ENCODE peak calls at places on chromosomes 13 and 19, in six cellular contexts. B, E, G, F, L and H are unnamed samples.

GRCh38 chr13:46359731-46360130 is 27.3 kb downstream of the RUBCNL start:
- ATAC-seq in B (peak; percentile 64), E (no peak), G (no peak), F (no peak), L (no peak), H (no peak)

GRCh38 chr19:8413593-8413923 is 453 bp downstream of the MARCHF2 start:
- ATAC-seq in B (no peak), E (peak; percentile 45), G (no peak), F (no peak), L (no peak), H (no peak)

GRCh38 chr19:41302624-41303351 is 7.2 kb upstream of the CCDC97 start:
- ATAC-seq in B (no peak), E (no peak), G (no peak), F (no peak), L (peak; percentile 65), H (no peak)

GRCh38 chr13:106680796-106681482 is 113.0 kb upstream of the ARGLU1 start:
- ATAC-seq in B (no peak), E (no peak), G (no peak), F (no peak), L (no peak), H (no peak)

GRCh38 chr19:10936661-10937084 is 8.1 kb downstream of the TIMM29 start:
- ATAC-seq in B (peak; percentile 85), E (peak; percentile 84), G (peak; percentile 77), F (peak; percentile 83), L (peak; percentile 90), H (peak; percentile 75)

GRCh38 chr13:40422588-40423235 is 243.7 kb downstream of the FOXO1 start:
- ATAC-seq in B (no peak), E (no peak), G (no peak), F (no peak), L (peak; percentile 12), H (no peak)

GRCh38 chr13:98300956-98301641 is 124.0 kb upstream of the RNF113B start:
- ATAC-seq in B (no peak), E (no peak), G (peak; percentile 90), F (no peak), L (no peak), H (peak; percentile 41)

GRCh38 chr19:40613669-40614594 is 12.8 kb downstream of the LTBP4 start:
- ATAC-seq in B (peak; percentile 70), E (peak; percentile 54), G (peak; percentile 50), F (peak; percentile 81), L (peak; percentile 78), H (peak; percentile 65)

GRCh38 chr13:113176292-113176691 is 17.8 kb downstream of the PROZ start:
- ATAC-seq in B (peak; percentile 67), E (peak; percentile 58), G (no peak), F (no peak), L (no peak), H (no peak)

GRCh38 chr13:43434185-43434584 is 352.6 kb downstream of the ENOX1 start:
- ATAC-seq in B (peak; percentile 44), E (no peak), G (no peak), F (no peak), L (no peak), H (no peak)

GRCh38 chr19:5990289-5990797 is 12.4 kb upstream of the RANBP3 start:
- ATAC-seq in B (peak; percentile 39), E (peak; percentile 84), G (no peak), F (peak; percentile 80), L (no peak), H (peak; percentile 38)

GRCh38 chr13:36834299-36834698 is 15.3 kb downstream of the RFXAP start:
- ATAC-seq in B (no peak), E (no peak), G (no peak), F (no peak), L (no peak), H (no peak)

GRCh38 chr19:10682397-10683063 is 18.7 kb upstream of the QTRT1 start:
- ATAC-seq in B (no peak), E (no peak), G (no peak), F (no peak), L (no peak), H (no peak)

GRCh38 chr13:98879965-98880364 is 97.9 kb downstream of the DOCK9 start:
- ATAC-seq in B (no peak), E (no peak), G (no peak), F (no peak), L (no peak), H (no peak)

GRCh38 chr19:10278935-10279334 is 7.8 kb upstream of the ICAM4 start:
- ATAC-seq in B (no peak), E (no peak), G (no peak), F (no peak), L (no peak), H (no peak)

GRCh38 chr13:67229438-67230242 is 496 bp downstream of the PCDH9 start:
- ATAC-seq in B (peak; percentile 6), E (peak; percentile 20), G (no peak), F (no peak), L (peak; percentile 6), H (peak; percentile 1)

DNA sequence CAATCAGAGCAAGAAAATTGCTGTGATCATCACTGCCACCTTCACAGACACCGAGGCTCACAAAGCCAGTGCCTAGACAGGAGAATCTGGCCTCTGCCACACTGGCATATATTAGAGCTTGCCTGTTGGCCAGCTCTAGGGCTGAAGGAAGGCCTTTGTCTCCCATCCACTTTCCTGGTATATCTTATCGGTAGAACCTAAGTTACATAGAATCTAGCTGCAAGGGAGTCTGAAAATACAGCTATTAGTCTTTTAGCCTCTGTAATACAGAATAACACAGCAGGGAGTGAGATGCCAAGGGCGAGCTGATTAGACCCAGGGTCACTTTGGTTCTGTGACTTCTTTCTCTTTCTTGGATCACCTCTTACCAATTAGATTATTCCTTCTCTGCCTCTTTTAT is 154.9 kb upstream of the KL start:
- ATAC-seq in B (no peak), E (no peak), G (no peak), F (no peak), L (no peak), H (no peak)
- H3K27ac ChIP-seq in B (no peak overlapping the region), E (no peak overlapping the region), G (no peak overlapping the region), F (no peak overlapping the region), L (no peak overlapping the region), H (no peak overlapping the region)

GRCh38 chr19:42655748-42656147 is 61.0 kb upstream of the CEACAM8 start:
- ATAC-seq in B (no peak), E (no peak), G (no peak), F (no peak), L (no peak), H (no peak)

GRCh38 chr19:42652021-42652420 is 57.3 kb upstream of the CEACAM8 start:
- ATAC-seq in B (no peak), E (no peak), G (no peak), F (no peak), L (no peak), H (no peak)

GRCh38 chr19:42658148-42658547 is 63.4 kb upstream of the CEACAM8 start:
- ATAC-seq in B (no peak), E (no peak), G (no peak), F (no peak), L (no peak), H (no peak)

GRCh38 chr19:42657551-42657950 is 62.8 kb upstream of the CEACAM8 start:
- ATAC-seq in B (no peak), E (no peak), G (no peak), F (no peak), L (no peak), H (no peak)

DNA sequence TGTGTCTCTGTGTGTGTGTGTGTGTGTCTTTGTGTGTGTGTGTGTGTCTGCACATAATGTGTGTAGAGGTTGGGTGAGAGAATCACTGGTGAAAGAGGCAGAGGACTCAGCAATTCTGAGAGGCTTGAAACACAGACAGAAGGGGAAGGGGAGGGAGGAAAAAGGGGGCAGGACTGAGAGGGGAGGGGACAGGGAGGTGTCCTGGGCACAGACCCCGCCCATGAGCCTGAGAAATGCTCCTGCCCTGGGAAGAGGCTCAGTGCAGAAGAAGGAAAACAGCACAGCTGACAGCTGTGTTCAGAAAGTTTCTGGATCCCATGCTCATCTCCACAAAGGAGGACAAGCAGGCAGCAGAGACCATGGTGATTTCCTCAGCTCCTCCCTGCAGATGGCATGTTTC is 59.1 kb upstream of the CEACAM8 start:
- ATAC-seq in B (no peak), E (no peak), G (no peak), F (peak; percentile 67), L (no peak), H (no peak)
- TF ChIP-seq EP300 in B (no peak), E (no peak), G (no peak), F (no peak), L (no peak), H (no peak)

DNA sequence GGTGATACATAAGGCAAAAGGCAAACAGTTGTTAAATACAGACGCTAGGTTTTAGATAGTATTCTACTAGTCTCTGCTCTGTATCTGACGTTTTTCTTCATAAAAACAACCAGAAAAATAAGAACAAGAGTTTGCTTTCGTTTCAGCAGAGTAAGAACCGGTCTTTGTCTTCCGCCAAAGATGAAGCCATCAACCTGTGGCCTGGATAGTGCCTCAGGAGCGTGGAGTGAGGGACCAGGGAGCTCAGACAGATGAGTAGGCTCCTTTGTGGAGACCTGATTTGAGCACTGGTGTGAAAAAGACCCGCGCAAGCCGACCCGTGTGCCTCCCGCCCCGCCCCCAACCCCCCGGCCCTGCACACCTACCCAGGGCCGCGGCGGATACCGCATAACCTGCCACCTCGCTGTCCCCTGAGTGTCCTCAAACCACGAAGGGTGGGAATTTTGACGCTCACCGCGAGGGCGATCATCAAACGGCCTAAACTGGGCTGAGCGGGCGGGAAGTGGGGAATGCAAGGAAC is 969 bp upstream of the LMO7 start:
- ATAC-seq in B (peak; percentile 17), E (peak; percentile 8), G (peak; percentile 23), F (no peak), L (no peak), H (peak; percentile 2)
- H3K27ac ChIP-seq in B (peak overlapping the region; percentile 83), E (peak overlapping the region; percentile 87), G (peak overlapping the region; percentile 3), F (no peak overlapping the region), L (no peak overlapping the region), H (no peak overlapping the region)

GRCh38 chr19:39433480-39434079 is 2.2 kb downstream of the RPS16 start:
- ATAC-seq in B (no peak), E (no peak), G (no peak), F (no peak), L (no peak), H (no peak)

GRCh38 chr19:39434123-39435076 is 1.3 kb downstream of the RPS16 start:
- ATAC-seq in B (no peak), E (no peak), G (no peak), F (no peak), L (no peak), H (no peak)

GRCh38 chr19:39436350-39436716 is 584 bp upstream of the RPS16 start:
- ATAC-seq in B (no peak), E (peak; percentile 3), G (no peak), F (no peak), L (no peak), H (no peak)

GRCh38 chr19:39438270-39438934 is 2.7 kb upstream of the RPS16 start:
- ATAC-seq in B (no peak), E (no peak), G (no peak), F (no peak), L (no peak), H (no peak)

DNA sequence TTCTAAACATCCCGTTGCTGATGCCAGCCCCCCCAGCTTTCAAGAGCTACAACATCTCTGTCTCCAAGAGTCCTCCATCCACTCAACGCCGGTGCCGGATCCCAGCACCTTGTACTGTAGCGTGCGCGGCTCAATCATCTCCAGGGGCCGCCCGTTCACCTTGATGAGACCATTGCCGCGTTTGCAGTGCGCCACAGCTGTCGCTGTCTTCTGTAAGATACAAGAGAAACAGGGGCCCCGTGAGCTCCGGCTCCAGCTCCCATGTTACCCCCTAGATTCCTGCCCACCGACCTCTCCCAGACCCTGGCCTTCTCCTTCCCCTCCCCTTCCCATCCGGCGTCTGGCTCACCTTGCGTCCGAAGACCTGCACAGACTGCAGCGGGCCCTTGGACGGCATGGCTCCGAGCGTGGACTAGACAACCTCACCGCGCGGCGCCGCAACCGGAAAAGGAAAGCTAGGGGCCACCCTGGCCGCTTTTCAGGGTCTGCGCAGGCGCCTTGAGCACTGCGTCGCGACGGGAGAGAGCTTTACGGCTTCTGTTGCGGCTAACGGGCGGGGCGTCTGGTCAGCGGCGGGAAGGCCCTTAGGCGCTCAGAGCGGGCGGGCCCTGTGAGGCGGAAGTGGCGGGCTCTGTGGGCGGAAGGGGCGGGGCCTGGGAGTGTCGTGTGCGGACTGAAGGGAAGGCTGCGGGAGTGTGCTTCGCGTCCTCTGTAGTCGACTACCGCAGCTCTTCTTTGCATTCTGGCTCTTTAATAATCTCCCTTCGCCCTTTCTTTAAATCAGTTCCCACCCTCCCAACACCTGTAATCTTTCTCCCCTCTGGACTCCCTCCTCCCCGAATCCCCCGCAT is at the start of gene RPS16:
- ATAC-seq in B (peak; percentile 98), E (peak; percentile 80), G (peak; percentile 89), F (peak; percentile 88), L (peak; percentile 88), H (peak; percentile 98)
- TF ChIP-seq EP300 in B (no peak), E (no peak), G (peak; percentile 31), F (no peak), L (no peak), H (no peak)